ENCODE peak calls at places on chromosomes 1 and 21, in six cellular contexts. One of them, this sample, is unnamed.

GRCh38 chr1:58249729-58250586 is 296.6 kb downstream of the OMA1 start:
- DNase-seq in fibroblast of the aortic adventitia: peak
- DNase-seq in HFFc6: peak
- DNase-seq in HFF-Myc: no peak
- DNase-seq in neural crest cell: peak
- DNase-seq in BJ: no peak
- DNase-seq in this sample: peak

GRCh38 chr1:184425449-184426277 is 38.8 kb downstream of the C1orf21 start:
- DNase-seq in fibroblast of the aortic adventitia: peak
- DNase-seq in neural crest cell: no peak
- DNase-seq in HFFc6: no peak
- DNase-seq in BJ: no peak
- DNase-seq in HFF-Myc: no peak
- DNase-seq in this sample: no peak

GRCh38 chr1:26351591-26352337 is 2.2 kb downstream of the CRYBG2 start:
- DNase-seq in neural crest cell: no peak
- DNase-seq in fibroblast of the aortic adventitia: no peak
- DNase-seq in BJ: no peak
- DNase-seq in HFF-Myc: no peak
- DNase-seq in HFFc6: peak
- DNase-seq in this sample: no peak

GRCh38 chr1:51484591-51484990 is 34.5 kb downstream of the EPS15 start:
- DNase-seq in neural crest cell: no peak
- DNase-seq in HFF-Myc: no peak
- DNase-seq in HFFc6: peak
- DNase-seq in BJ: no peak
- DNase-seq in fibroblast of the aortic adventitia: no peak
- DNase-seq in this sample: no peak

GRCh38 chr21:20419780-20420179 is 578.4 kb upstream of the NCAM2 start:
- DNase-seq in HFF-Myc: no peak
- DNase-seq in BJ: no peak
- DNase-seq in fibroblast of the aortic adventitia: no peak
- DNase-seq in neural crest cell: no peak
- DNase-seq in HFFc6: no peak
- DNase-seq in this sample: no peak

GRCh38 chr1:233441981-233442380 is 114.5 kb downstream of the MAP3K21 start:
- DNase-seq in HFF-Myc: no peak
- DNase-seq in neural crest cell: no peak
- DNase-seq in BJ: no peak
- DNase-seq in fibroblast of the aortic adventitia: no peak
- DNase-seq in HFFc6: no peak
- DNase-seq in this sample: no peak

GRCh38 chr1:91591175-91591968 is 90.7 kb downstream of the CDC7 start:
- DNase-seq in HFFc6: no peak
- DNase-seq in fibroblast of the aortic adventitia: no peak
- DNase-seq in BJ: no peak
- DNase-seq in neural crest cell: no peak
- DNase-seq in HFF-Myc: no peak
- DNase-seq in this sample: no peak

GRCh38 chr21:35932232-35932911 is 128.0 kb downstream of the SETD4 start:
- DNase-seq in HFF-Myc: peak
- DNase-seq in fibroblast of the aortic adventitia: peak
- DNase-seq in BJ: peak
- DNase-seq in HFFc6: peak
- DNase-seq in neural crest cell: no peak
- DNase-seq in this sample: no peak

GRCh38 chr1:48500541-48501440 is 28.8 kb upstream of the SPATA6 start:
- DNase-seq in HFF-Myc: no peak
- DNase-seq in BJ: no peak
- DNase-seq in fibroblast of the aortic adventitia: no peak
- DNase-seq in HFFc6: no peak
- DNase-seq in neural crest cell: no peak
- DNase-seq in this sample: no peak

GRCh38 chr1:167714851-167715652 is 6.7 kb upstream of the MPZL1 start:
- DNase-seq in HFF-Myc: peak
- DNase-seq in BJ: peak
- DNase-seq in HFFc6: peak
- DNase-seq in fibroblast of the aortic adventitia: peak
- DNase-seq in neural crest cell: peak
- DNase-seq in this sample: peak

GRCh38 chr21:22474403-22474802 is 1476.2 kb downstream of the NCAM2 start:
- DNase-seq in BJ: no peak
- DNase-seq in neural crest cell: no peak
- DNase-seq in HFF-Myc: no peak
- DNase-seq in fibroblast of the aortic adventitia: no peak
- DNase-seq in HFFc6: no peak
- DNase-seq in this sample: no peak

GRCh38 chr1:212485895-212486590 is 53.3 kb downstream of the NENF start:
- DNase-seq in fibroblast of the aortic adventitia: peak
- DNase-seq in HFFc6: peak
- DNase-seq in neural crest cell: no peak
- DNase-seq in HFF-Myc: peak
- DNase-seq in BJ: peak
- DNase-seq in this sample: peak

GRCh38 chr1:20329793-20330542 is 39.3 kb downstream of the VWA5B1 start:
- DNase-seq in neural crest cell: no peak
- DNase-seq in HFFc6: no peak
- DNase-seq in fibroblast of the aortic adventitia: no peak
- DNase-seq in HFF-Myc: no peak
- DNase-seq in BJ: no peak
- DNase-seq in this sample: no peak
- TF ChIP-seq CTCF in neural crest cell: no peak
- TF ChIP-seq CTCF in HFFc6: peak
- TF ChIP-seq CTCF in fibroblast of the aortic adventitia: peak
- TF ChIP-seq CTCF in HFF-Myc: peak
- TF ChIP-seq CTCF in BJ: peak
- TF ChIP-seq CTCF in this sample: no peak

GRCh38 chr1:237042892-237043576 is 1.1 kb downstream of the RYR2 start:
- DNase-seq in neural crest cell: peak
- DNase-seq in BJ: no peak
- DNase-seq in HFFc6: no peak
- DNase-seq in HFF-Myc: no peak
- DNase-seq in fibroblast of the aortic adventitia: no peak
- DNase-seq in this sample: peak

GRCh38 chr1:237042467-237042891 is 495 bp downstream of the RYR2 start:
- DNase-seq in HFFc6: no peak
- DNase-seq in BJ: no peak
- DNase-seq in fibroblast of the aortic adventitia: no peak
- DNase-seq in neural crest cell: peak
- DNase-seq in HFF-Myc: no peak
- DNase-seq in this sample: no peak

GRCh38 chr1:237041461-237041794 is 556 bp upstream of the RYR2 start:
- DNase-seq in HFFc6: no peak
- DNase-seq in HFF-Myc: no peak
- DNase-seq in neural crest cell: no peak
- DNase-seq in fibroblast of the aortic adventitia: no peak
- DNase-seq in BJ: no peak
- DNase-seq in this sample: no peak

GRCh38 chr1:237040823-237041222 is 1.2 kb upstream of the RYR2 start:
- DNase-seq in BJ: no peak
- DNase-seq in neural crest cell: no peak
- DNase-seq in HFF-Myc: no peak
- DNase-seq in HFFc6: no peak
- DNase-seq in fibroblast of the aortic adventitia: no peak
- DNase-seq in this sample: no peak

GRCh38 chr1:237041795-237042466 is at the start of gene RYR2:
- DNase-seq in fibroblast of the aortic adventitia: no peak
- DNase-seq in HFF-Myc: no peak
- DNase-seq in HFFc6: no peak
- DNase-seq in BJ: no peak
- DNase-seq in neural crest cell: peak
- DNase-seq in this sample: peak
- TF ChIP-seq CTCF in fibroblast of the aortic adventitia: no peak
- TF ChIP-seq CTCF in HFF-Myc: no peak
- TF ChIP-seq CTCF in HFFc6: no peak
- TF ChIP-seq CTCF in BJ: no peak
- TF ChIP-seq CTCF in neural crest cell: peak
- TF ChIP-seq CTCF in this sample: peak

DNA sequence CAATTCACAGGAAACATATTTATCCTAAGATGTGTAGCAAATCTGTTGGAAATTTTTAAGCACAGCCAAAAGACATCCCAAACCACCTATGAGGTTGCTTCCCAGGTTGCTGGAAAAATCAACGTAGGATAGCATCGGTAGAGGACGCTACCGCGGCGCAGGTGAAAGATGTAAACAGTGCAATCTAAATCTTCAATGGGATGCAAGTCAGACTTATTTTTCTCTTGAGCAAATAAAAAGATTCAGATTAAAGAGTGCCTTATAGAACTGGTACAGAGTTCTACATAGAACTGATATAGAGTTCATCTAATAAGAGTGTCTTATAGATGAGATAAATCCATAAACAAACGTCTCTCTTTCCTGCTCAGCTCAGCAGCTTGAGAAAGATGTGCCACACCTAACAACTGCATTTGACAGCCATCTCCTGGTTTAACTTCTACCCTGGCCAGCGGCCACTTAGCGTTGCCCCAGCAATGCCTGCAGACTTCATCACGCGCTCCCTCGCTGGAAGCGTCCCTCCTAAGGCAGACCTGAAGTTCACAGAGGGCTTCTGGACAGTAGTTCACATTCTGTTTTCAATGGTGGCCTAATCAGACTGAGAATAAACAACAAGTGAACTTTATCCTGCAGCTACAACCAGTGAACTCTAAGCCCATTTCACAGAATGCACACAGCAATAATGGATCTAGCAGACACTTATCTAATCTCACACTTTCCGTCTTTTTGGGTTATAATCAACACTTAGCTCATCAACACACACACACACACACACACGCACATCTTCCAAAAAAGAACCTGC is 164.5 kb downstream of the TOMM20 start:
- DNase-seq in fibroblast of the aortic adventitia: peak
- DNase-seq in HFF-Myc: no peak
- DNase-seq in HFFc6: no peak
- DNase-seq in BJ: no peak
- DNase-seq in neural crest cell: no peak
- DNase-seq in this sample: no peak
- TF ChIP-seq CTCF in fibroblast of the aortic adventitia: no peak
- TF ChIP-seq CTCF in HFF-Myc: no peak
- TF ChIP-seq CTCF in HFFc6: no peak
- TF ChIP-seq CTCF in BJ: no peak
- TF ChIP-seq CTCF in neural crest cell: no peak
- TF ChIP-seq CTCF in this sample: peak

DNA sequence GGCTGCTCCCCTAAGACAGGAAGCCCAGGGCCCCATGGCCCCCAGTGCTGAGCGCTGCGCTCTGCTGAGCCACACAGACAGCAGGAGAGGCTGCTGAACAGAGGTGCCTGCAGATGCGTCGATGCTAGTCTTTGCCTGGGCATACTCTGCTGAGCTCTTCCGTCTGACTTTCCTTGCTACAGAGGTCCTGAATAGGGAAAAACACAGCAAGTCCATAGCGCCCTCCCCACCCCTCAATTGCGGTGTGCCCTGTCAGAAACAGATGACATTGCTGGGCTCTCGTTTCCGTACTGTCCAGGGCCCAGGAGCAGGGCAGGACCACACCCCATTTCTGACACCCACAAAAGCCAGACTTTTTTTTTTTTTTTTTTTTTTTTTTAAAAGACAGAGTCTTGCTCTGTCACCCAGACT is 252.5 kb downstream of the SDCCAG8 start:
- DNase-seq in fibroblast of the aortic adventitia: no peak
- DNase-seq in neural crest cell: no peak
- DNase-seq in HFF-Myc: no peak
- DNase-seq in HFFc6: no peak
- DNase-seq in BJ: no peak
- DNase-seq in this sample: no peak
- TF ChIP-seq CTCF in fibroblast of the aortic adventitia: no peak
- TF ChIP-seq CTCF in neural crest cell: no peak
- TF ChIP-seq CTCF in HFF-Myc: no peak
- TF ChIP-seq CTCF in HFFc6: no peak
- TF ChIP-seq CTCF in BJ: no peak
- TF ChIP-seq CTCF in this sample: no peak

GRCh38 chr1:245860681-245861552 is 646.2 kb downstream of the SMYD3 start:
- DNase-seq in HFF-Myc: no peak
- DNase-seq in BJ: no peak
- DNase-seq in fibroblast of the aortic adventitia: peak
- DNase-seq in HFFc6: no peak
- DNase-seq in neural crest cell: no peak
- DNase-seq in this sample: no peak

GRCh38 chr1:245859510-245860114 is 647.5 kb downstream of the SMYD3 start:
- DNase-seq in neural crest cell: no peak
- DNase-seq in fibroblast of the aortic adventitia: peak
- DNase-seq in HFFc6: peak
- DNase-seq in HFF-Myc: no peak
- DNase-seq in BJ: no peak
- DNase-seq in this sample: no peak

GRCh38 chr1:245856944-245857531 is 650.0 kb downstream of the SMYD3 start:
- DNase-seq in HFFc6: peak
- DNase-seq in HFF-Myc: no peak
- DNase-seq in neural crest cell: no peak
- DNase-seq in fibroblast of the aortic adventitia: peak
- DNase-seq in BJ: no peak
- DNase-seq in this sample: no peak

GRCh38 chr1:245858022-245858421 is 649.1 kb downstream of the SMYD3 start:
- DNase-seq in fibroblast of the aortic adventitia: no peak
- DNase-seq in HFF-Myc: no peak
- DNase-seq in neural crest cell: no peak
- DNase-seq in BJ: no peak
- DNase-seq in HFFc6: no peak
- DNase-seq in this sample: no peak

DNA sequence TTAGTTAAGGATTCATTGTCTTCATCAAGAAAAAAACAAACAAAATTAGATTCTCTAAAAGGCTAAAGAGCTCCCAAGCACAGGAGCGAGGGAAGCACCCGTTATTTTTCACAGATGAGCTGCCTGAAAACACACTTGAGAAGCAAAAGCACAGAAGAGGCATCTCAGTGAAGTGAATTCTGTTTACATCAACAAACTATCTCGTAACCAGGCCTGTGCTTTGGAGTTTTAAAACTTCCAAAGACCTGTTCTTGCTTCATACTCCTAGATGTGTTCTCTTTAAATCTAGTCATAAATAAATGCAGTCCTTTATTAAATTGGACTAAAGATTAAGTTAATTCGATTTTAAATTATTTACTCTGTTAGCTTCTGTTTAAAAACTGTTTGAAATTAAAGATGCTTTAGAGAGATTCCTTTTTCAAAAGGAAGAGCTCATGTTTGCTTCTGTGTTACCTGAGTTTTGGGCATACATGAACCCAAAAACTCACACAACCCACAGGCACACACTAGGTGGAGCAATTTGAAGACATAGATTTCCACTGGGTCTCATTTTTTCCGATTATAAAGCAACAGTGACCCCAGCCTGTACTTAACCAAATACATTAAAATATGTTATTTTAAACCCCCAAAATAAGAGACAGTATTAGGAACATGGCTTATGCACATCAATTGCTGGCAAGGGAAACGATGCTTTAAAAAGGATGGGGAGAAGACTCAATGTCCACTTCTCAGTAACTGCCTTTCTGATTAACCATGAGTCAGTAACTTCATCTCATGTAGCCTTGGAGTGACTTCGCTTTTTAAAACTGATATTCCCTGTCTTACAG is 648.2 kb downstream of the SMYD3 start:
- DNase-seq in HFF-Myc: no peak
- DNase-seq in HFFc6: no peak
- DNase-seq in neural crest cell: no peak
- DNase-seq in fibroblast of the aortic adventitia: peak
- DNase-seq in BJ: no peak
- DNase-seq in this sample: no peak
- TF ChIP-seq CTCF in HFF-Myc: peak
- TF ChIP-seq CTCF in HFFc6: peak
- TF ChIP-seq CTCF in neural crest cell: peak
- TF ChIP-seq CTCF in fibroblast of the aortic adventitia: peak
- TF ChIP-seq CTCF in BJ: peak
- TF ChIP-seq CTCF in this sample: no peak

This sample was measured in progenitor cell of endocrine pancreas.